ENCODE peak calls at places on chromosome 13, in eight cellular contexts. One of them, this sample, is unnamed.

GRCh38 chr13:77267362-77267761 is 59.5 kb downstream of the MYCBP2 start:
- DNase-seq in body of pancreas: no peak
- DNase-seq in type B pancreatic cell: no peak
- DNase-seq in right atrium auricular region: no peak
- DNase-seq in astrocyte: no peak
- DNase-seq in HFFc6: no peak
- DNase-seq in heart left ventricle: no peak
- DNase-seq in CD8-positive, alpha-beta T cell: no peak
- DNase-seq in this sample: no peak

GRCh38 chr13:36673838-36674326 is at the start of gene SERTM1:
- DNase-seq in astrocyte: peak; percentile 42
- DNase-seq in type B pancreatic cell: peak; percentile 76
- DNase-seq in heart left ventricle: no peak
- DNase-seq in HFFc6: no peak
- DNase-seq in right atrium auricular region: no peak
- DNase-seq in CD8-positive, alpha-beta T cell: no peak
- DNase-seq in body of pancreas: no peak
- DNase-seq in this sample: no peak

GRCh38 chr13:30477346-30478235 is 11.9 kb upstream of the HMGB1 start:
- DNase-seq in body of pancreas: no peak
- DNase-seq in astrocyte: no peak
- DNase-seq in CD8-positive, alpha-beta T cell: no peak
- DNase-seq in type B pancreatic cell: no peak
- DNase-seq in heart left ventricle: no peak
- DNase-seq in right atrium auricular region: no peak
- DNase-seq in HFFc6: no peak
- DNase-seq in this sample: no peak

GRCh38 chr13:111210488-111210887 is 95.4 kb downstream of the ARHGEF7 start:
- DNase-seq in type B pancreatic cell: no peak
- DNase-seq in HFFc6: peak; percentile 90
- DNase-seq in CD8-positive, alpha-beta T cell: no peak
- DNase-seq in right atrium auricular region: no peak
- DNase-seq in astrocyte: peak; percentile 87
- DNase-seq in heart left ventricle: no peak
- DNase-seq in body of pancreas: no peak
- DNase-seq in this sample: no peak

GRCh38 chr13:49326222-49326917 is 78.6 kb downstream of the CDADC1 start:
- DNase-seq in right atrium auricular region: no peak
- DNase-seq in HFFc6: no peak
- DNase-seq in astrocyte: no peak
- DNase-seq in CD8-positive, alpha-beta T cell: no peak
- DNase-seq in type B pancreatic cell: no peak
- DNase-seq in heart left ventricle: no peak
- DNase-seq in body of pancreas: no peak
- DNase-seq in this sample: no peak

GRCh38 chr13:70723732-70724131 is 615.5 kb upstream of the KLHL1 start:
- DNase-seq in CD8-positive, alpha-beta T cell: no peak
- DNase-seq in type B pancreatic cell: no peak
- DNase-seq in heart left ventricle: no peak
- DNase-seq in astrocyte: no peak
- DNase-seq in HFFc6: no peak
- DNase-seq in body of pancreas: no peak
- DNase-seq in right atrium auricular region: no peak
- DNase-seq in this sample: no peak

GRCh38 chr13:30486230-30487074 is 20.7 kb upstream of the HMGB1 start:
- DNase-seq in CD8-positive, alpha-beta T cell: no peak
- DNase-seq in right atrium auricular region: no peak
- DNase-seq in HFFc6: no peak
- DNase-seq in type B pancreatic cell: no peak
- DNase-seq in astrocyte: peak; percentile 37
- DNase-seq in body of pancreas: peak; percentile 81
- DNase-seq in heart left ventricle: no peak
- DNase-seq in this sample: peak; percentile 74

GRCh38 chr13:102657630-102658029 is 37.2 kb downstream of the METTL21C start:
- DNase-seq in right atrium auricular region: no peak
- DNase-seq in type B pancreatic cell: no peak
- DNase-seq in body of pancreas: no peak
- DNase-seq in astrocyte: no peak
- DNase-seq in heart left ventricle: no peak
- DNase-seq in CD8-positive, alpha-beta T cell: no peak
- DNase-seq in HFFc6: no peak
- DNase-seq in this sample: no peak

GRCh38 chr13:49791214-49791752 is 1.2 kb downstream of the KPNA3 start:
- DNase-seq in body of pancreas: peak; percentile 32
- DNase-seq in heart left ventricle: no peak
- DNase-seq in CD8-positive, alpha-beta T cell: no peak
- DNase-seq in HFFc6: no peak
- DNase-seq in type B pancreatic cell: no peak
- DNase-seq in right atrium auricular region: no peak
- DNase-seq in astrocyte: peak; percentile 8
- DNase-seq in this sample: no peak

GRCh38 chr13:99740261-99740979 is 231.1 kb downstream of the ZIC5 start:
- DNase-seq in type B pancreatic cell: no peak
- DNase-seq in right atrium auricular region: no peak
- DNase-seq in HFFc6: no peak
- DNase-seq in body of pancreas: no peak
- DNase-seq in heart left ventricle: no peak
- DNase-seq in astrocyte: no peak
- DNase-seq in CD8-positive, alpha-beta T cell: no peak
- DNase-seq in this sample: no peak

GRCh38 chr13:48492123-48493075 is 40.5 kb downstream of the RCBTB2 start:
- DNase-seq in HFFc6: peak; percentile 68
- DNase-seq in body of pancreas: peak; percentile 43
- DNase-seq in CD8-positive, alpha-beta T cell: peak; percentile 59
- DNase-seq in type B pancreatic cell: no peak
- DNase-seq in astrocyte: no peak
- DNase-seq in right atrium auricular region: peak; percentile 85
- DNase-seq in heart left ventricle: peak; percentile 86
- DNase-seq in this sample: no peak

DNA sequence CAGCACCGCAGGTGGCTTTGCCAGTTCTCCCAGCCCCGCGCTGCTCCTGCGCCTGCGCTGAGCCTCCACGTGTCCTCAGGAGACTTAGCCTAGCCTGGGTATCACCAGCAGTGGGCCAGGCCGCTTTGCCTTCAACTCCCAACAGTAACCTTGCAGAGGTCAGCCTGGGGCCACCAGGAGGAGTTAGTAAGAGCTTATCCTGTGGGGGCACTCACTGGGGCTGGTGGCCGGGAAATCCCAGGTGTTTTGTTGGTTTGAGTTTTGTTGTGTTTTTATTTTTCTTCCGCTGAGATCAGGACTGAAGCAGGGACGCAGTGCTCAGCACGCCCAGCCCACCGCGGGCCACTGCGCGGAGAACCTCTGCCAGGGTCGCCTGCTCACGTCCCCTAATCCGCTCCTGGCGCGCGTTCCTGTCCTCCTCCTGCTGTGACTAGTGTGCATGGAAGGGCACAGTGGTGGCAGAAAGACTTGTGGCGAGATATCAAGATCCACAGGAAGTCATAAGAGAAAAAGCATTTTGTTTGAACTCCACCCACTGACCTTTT is 207.4 kb upstream of the RFC3 start:
- DNase-seq in CD8-positive, alpha-beta T cell: peak; percentile 12
- DNase-seq in heart left ventricle: peak; percentile 64
- DNase-seq in HFFc6: no peak
- DNase-seq in right atrium auricular region: peak; percentile 69
- DNase-seq in type B pancreatic cell: no peak
- DNase-seq in body of pancreas: no peak
- DNase-seq in astrocyte: peak; percentile 25
- DNase-seq in this sample: no peak
- TF ChIP-seq CTCF in CD8-positive, alpha-beta T cell: no peak
- TF ChIP-seq CTCF in heart left ventricle: no peak
- TF ChIP-seq CTCF in HFFc6: no peak
- TF ChIP-seq CTCF in right atrium auricular region: no peak
- TF ChIP-seq CTCF in type B pancreatic cell: no peak
- TF ChIP-seq CTCF in body of pancreas: no peak
- TF ChIP-seq CTCF in astrocyte: no peak
- TF ChIP-seq CTCF in this sample: no peak

GRCh38 chr13:27713767-27714166 is 78.5 kb upstream of the GSX1 start:
- DNase-seq in HFFc6: no peak
- DNase-seq in body of pancreas: no peak
- DNase-seq in heart left ventricle: no peak
- DNase-seq in right atrium auricular region: no peak
- DNase-seq in CD8-positive, alpha-beta T cell: no peak
- DNase-seq in astrocyte: no peak
- DNase-seq in type B pancreatic cell: no peak
- DNase-seq in this sample: no peak

GRCh38 chr13:27708325-27708724 is 84.0 kb upstream of the GSX1 start:
- DNase-seq in astrocyte: no peak
- DNase-seq in right atrium auricular region: no peak
- DNase-seq in body of pancreas: no peak
- DNase-seq in type B pancreatic cell: no peak
- DNase-seq in heart left ventricle: no peak
- DNase-seq in CD8-positive, alpha-beta T cell: no peak
- DNase-seq in HFFc6: no peak
- DNase-seq in this sample: no peak

GRCh38 chr13:27709779-27710178 is 82.5 kb upstream of the GSX1 start:
- DNase-seq in astrocyte: no peak
- DNase-seq in body of pancreas: no peak
- DNase-seq in right atrium auricular region: no peak
- DNase-seq in CD8-positive, alpha-beta T cell: no peak
- DNase-seq in HFFc6: no peak
- DNase-seq in type B pancreatic cell: no peak
- DNase-seq in heart left ventricle: no peak
- DNase-seq in this sample: no peak

GRCh38 chr13:27712421-27712820 is 79.9 kb upstream of the GSX1 start:
- DNase-seq in right atrium auricular region: no peak
- DNase-seq in CD8-positive, alpha-beta T cell: no peak
- DNase-seq in type B pancreatic cell: no peak
- DNase-seq in astrocyte: no peak
- DNase-seq in heart left ventricle: no peak
- DNase-seq in HFFc6: no peak
- DNase-seq in body of pancreas: peak; percentile 32
- DNase-seq in this sample: no peak
- TF ChIP-seq CTCF in right atrium auricular region: no peak
- TF ChIP-seq CTCF in CD8-positive, alpha-beta T cell: peak; percentile 21
- TF ChIP-seq CTCF in type B pancreatic cell: peak; percentile 47
- TF ChIP-seq CTCF in astrocyte: no peak
- TF ChIP-seq CTCF in heart left ventricle: peak; percentile 44
- TF ChIP-seq CTCF in HFFc6: no peak
- TF ChIP-seq CTCF in body of pancreas: peak; percentile 32
- TF ChIP-seq CTCF in this sample: no peak

GRCh38 chr13:42381165-42381425 is 109.1 kb downstream of the AKAP11 start:
- DNase-seq in type B pancreatic cell: no peak
- DNase-seq in right atrium auricular region: no peak
- DNase-seq in astrocyte: no peak
- DNase-seq in body of pancreas: no peak
- DNase-seq in heart left ventricle: no peak
- DNase-seq in HFFc6: no peak
- DNase-seq in CD8-positive, alpha-beta T cell: no peak
- DNase-seq in this sample: no peak

GRCh38 chr13:42378383-42378780 is 106.4 kb downstream of the AKAP11 start:
- DNase-seq in CD8-positive, alpha-beta T cell: no peak
- DNase-seq in body of pancreas: no peak
- DNase-seq in type B pancreatic cell: no peak
- DNase-seq in HFFc6: no peak
- DNase-seq in astrocyte: no peak
- DNase-seq in right atrium auricular region: no peak
- DNase-seq in heart left ventricle: no peak
- DNase-seq in this sample: no peak

GRCh38 chr13:42377640-42378382 is 105.9 kb downstream of the AKAP11 start:
- DNase-seq in body of pancreas: no peak
- DNase-seq in heart left ventricle: no peak
- DNase-seq in astrocyte: no peak
- DNase-seq in HFFc6: no peak
- DNase-seq in CD8-positive, alpha-beta T cell: no peak
- DNase-seq in right atrium auricular region: no peak
- DNase-seq in type B pancreatic cell: no peak
- DNase-seq in this sample: no peak

GRCh38 chr13:42379241-42379640 is 107.3 kb downstream of the AKAP11 start:
- DNase-seq in body of pancreas: no peak
- DNase-seq in heart left ventricle: no peak
- DNase-seq in right atrium auricular region: no peak
- DNase-seq in HFFc6: no peak
- DNase-seq in astrocyte: no peak
- DNase-seq in type B pancreatic cell: no peak
- DNase-seq in CD8-positive, alpha-beta T cell: no peak
- DNase-seq in this sample: no peak

DNA sequence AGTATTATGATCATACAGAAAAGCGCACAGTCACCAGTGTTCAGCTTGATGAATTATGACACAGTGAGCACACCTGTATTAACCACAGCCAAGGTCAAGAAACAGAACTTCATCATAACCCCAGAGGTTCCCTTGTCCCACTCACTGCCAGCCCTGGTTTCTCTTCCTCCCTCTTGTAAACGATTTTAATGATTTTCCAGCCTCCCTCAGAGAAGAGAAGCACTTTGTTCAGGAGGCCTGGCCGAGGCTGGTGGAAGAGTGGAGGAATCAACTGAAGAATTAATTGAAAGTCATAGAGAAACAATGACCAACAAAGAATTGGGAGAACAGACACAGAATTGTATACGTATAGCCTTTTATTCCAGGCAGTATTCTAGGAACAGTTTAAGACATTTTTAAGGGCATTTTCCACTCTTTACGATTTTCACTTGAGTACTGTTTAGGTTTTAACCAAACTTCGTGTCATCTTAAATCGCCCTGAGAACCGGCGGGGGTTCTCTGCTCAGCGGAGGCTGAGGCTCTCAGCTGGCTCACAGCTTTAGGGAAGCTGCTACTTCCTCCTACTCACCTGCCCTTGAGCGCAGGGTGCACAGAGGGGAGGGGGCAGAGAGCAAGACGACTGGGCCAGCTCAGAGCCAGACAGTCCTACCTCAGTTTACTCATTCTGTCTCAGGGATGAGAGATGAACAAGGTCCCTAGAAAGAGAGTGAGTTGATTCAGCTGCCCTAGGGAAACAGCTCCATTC is 108.6 kb downstream of the AKAP11 start:
- DNase-seq in body of pancreas: no peak
- DNase-seq in type B pancreatic cell: no peak
- DNase-seq in CD8-positive, alpha-beta T cell: no peak
- DNase-seq in HFFc6: no peak
- DNase-seq in astrocyte: no peak
- DNase-seq in heart left ventricle: no peak
- DNase-seq in right atrium auricular region: no peak
- DNase-seq in this sample: no peak
- TF ChIP-seq CTCF in body of pancreas: no peak
- TF ChIP-seq CTCF in type B pancreatic cell: no peak
- TF ChIP-seq CTCF in CD8-positive, alpha-beta T cell: no peak
- TF ChIP-seq CTCF in HFFc6: no peak
- TF ChIP-seq CTCF in astrocyte: no peak
- TF ChIP-seq CTCF in heart left ventricle: no peak
- TF ChIP-seq CTCF in right atrium auricular region: no peak
- TF ChIP-seq CTCF in this sample: no peak

DNA sequence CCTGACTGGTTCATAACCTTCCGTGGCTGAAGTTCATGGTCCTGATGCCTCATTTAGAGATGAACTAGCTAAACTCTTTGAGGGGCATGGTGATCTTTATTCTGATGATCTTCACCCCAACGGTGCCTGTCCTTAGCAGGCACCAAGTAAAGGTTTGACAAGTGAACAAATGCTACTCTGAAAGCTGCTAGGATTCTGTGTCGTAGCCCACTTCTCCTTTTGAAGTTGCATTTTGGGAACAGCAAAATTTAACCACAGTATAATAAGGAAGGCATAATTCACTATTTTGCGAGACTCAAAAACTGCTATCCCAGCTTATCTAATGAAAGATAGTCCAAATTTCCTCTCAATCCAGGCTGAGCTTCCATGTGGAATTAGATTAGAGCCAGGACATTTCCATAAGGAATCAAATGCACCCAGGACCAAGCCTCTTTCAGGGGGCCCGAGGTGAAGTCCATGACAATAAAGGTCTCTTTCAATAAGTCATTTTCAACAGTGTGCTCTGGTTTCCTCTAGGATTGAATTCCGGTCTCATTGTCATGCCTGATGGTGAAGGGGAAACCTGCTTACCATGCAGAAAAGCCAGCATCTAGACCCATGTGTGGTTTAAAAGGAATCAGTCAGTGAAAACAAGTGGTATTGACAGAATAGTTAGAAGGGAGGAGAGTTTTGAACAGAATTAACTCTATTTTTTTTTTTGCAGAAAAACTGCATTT is 23.1 kb downstream of the SIAH3 start:
- DNase-seq in right atrium auricular region: no peak
- DNase-seq in body of pancreas: no peak
- DNase-seq in astrocyte: no peak
- DNase-seq in type B pancreatic cell: no peak
- DNase-seq in HFFc6: no peak
- DNase-seq in CD8-positive, alpha-beta T cell: no peak
- DNase-seq in heart left ventricle: no peak
- DNase-seq in this sample: peak; percentile 16
- TF ChIP-seq CTCF in right atrium auricular region: no peak
- TF ChIP-seq CTCF in body of pancreas: no peak
- TF ChIP-seq CTCF in astrocyte: no peak
- TF ChIP-seq CTCF in type B pancreatic cell: no peak
- TF ChIP-seq CTCF in HFFc6: no peak
- TF ChIP-seq CTCF in CD8-positive, alpha-beta T cell: no peak
- TF ChIP-seq CTCF in heart left ventricle: no peak
- TF ChIP-seq CTCF in this sample: no peak

This sample was measured in vagina.